ENCODE peak calls at places on chromosomes 12 and 14, in ten cellular contexts. X is heart right ventricle, V is small intestine, E is thoracic aorta, A is fibroblast of lung, W is ovary, T is HAP-1, O is psoas muscle, G is Caco-2, U is astrocyte. Q is an unnamed sample. For H3K36me3, the result is how much of the 10 kb centered on the place peaks cover.

GRCh38 chr12:3668479-3669165 is 84.3 kb downstream of the CRACR2A start:
- DNase-seq in X (no peak), V (no peak), E (no peak), A (no peak), W (no peak), T (no peak), O (no peak), G (no peak), U (no peak), Q (no peak)

GRCh38 chr12:116582610-116583009 is 23.4 kb downstream of the MAP1LC3B2 start:
- DNase-seq in X (peak), V (no peak), E (no peak), A (peak), W (peak), T (no peak), O (no peak), G (no peak), U (peak), Q (peak)

GRCh38 chr14:105850853-105851581 is 324.6 kb downstream of the TMEM121 start:
- DNase-seq in X (no peak), V (no peak), E (no peak), A (no peak), W (peak), T (no peak), O (no peak), G (no peak), U (no peak), Q (peak)

GRCh38 chr12:102297412-102297811 is 99.8 kb upstream of the PMCH start:
- DNase-seq in X (no peak), V (no peak), E (no peak), A (no peak), W (no peak), T (no peak), O (no peak), G (no peak), U (no peak), Q (no peak)

GRCh38 chr14:98210045-98210678 is 1061.8 kb downstream of the BCL11B start:
- DNase-seq in X (no peak), V (peak), E (no peak), A (no peak), W (no peak), T (no peak), O (no peak), G (no peak), U (no peak), Q (no peak)

GRCh38 chr12:124904306-124905098 is 9.9 kb downstream of the UBC start:
- DNase-seq in X (peak), V (peak), E (peak), A (peak), W (peak), T (peak), O (peak), G (peak), U (peak), Q (peak)

GRCh38 chr12:6361834-6362233 is 13.5 kb downstream of the SCNN1A start:
- DNase-seq in X (peak), V (peak), E (no peak), A (peak), W (no peak), T (no peak), O (no peak), G (no peak), U (no peak), Q (no peak)

GRCh38 chr12:109124878-109125648 is 8.7 kb downstream of the ACACB start:
- DNase-seq in X (no peak), V (no peak), E (no peak), A (no peak), W (no peak), T (no peak), O (no peak), G (no peak), U (no peak), Q (no peak)

GRCh38 chr12:110002691-110003515 is 3.7 kb downstream of the ANKRD13A start:
- DNase-seq in X (no peak), V (no peak), E (no peak), A (peak), W (no peak), T (no peak), O (no peak), G (no peak), U (peak), Q (no peak)

GRCh38 chr12:7241404-7242005 is 52.0 kb downstream of the PEX5 start:
- DNase-seq in X (no peak), V (no peak), E (no peak), A (peak), W (no peak), T (no peak), O (no peak), G (no peak), U (peak), Q (no peak)

GRCh38 chr14:22886500-22887259 is 3.7 kb downstream of the REM2 start:
- DNase-seq in X (peak), V (peak), E (peak), A (peak), W (peak), T (no peak), O (peak), G (peak), U (peak), Q (peak)

GRCh38 chr12:112381421-112381897 is 772 bp downstream of the HECTD4 start:
- DNase-seq in X (peak), V (peak), E (no peak), A (no peak), W (peak), T (peak), O (peak), G (no peak), U (no peak), Q (no peak)

GRCh38 chr12:106971065-106971464 is 15.4 kb downstream of the TMEM263 start:
- DNase-seq in X (no peak), V (no peak), E (no peak), A (no peak), W (no peak), T (no peak), O (no peak), G (no peak), U (no peak), Q (no peak)

GRCh38 chr12:47797432-47797831 is 22.3 kb downstream of the HDAC7 start:
- DNase-seq in X (no peak), V (no peak), E (no peak), A (no peak), W (no peak), T (peak), O (no peak), G (peak), U (no peak), Q (no peak)

GRCh38 chr12:5012337-5012736 is 31.3 kb upstream of the KCNA5 start:
- DNase-seq in X (peak), V (no peak), E (no peak), A (no peak), W (no peak), T (no peak), O (peak), G (no peak), U (no peak), Q (no peak)

GRCh38 chr12:103960567-103961227 is 5.0 kb upstream of the TDG start:
- DNase-seq in X (no peak), V (no peak), E (no peak), A (no peak), W (no peak), T (no peak), O (no peak), G (no peak), U (no peak), Q (no peak)

GRCh38 chr14:68686724-68687123 is 106.1 kb downstream of the ZFP36L1 start:
- DNase-seq in X (no peak), V (no peak), E (no peak), A (no peak), W (no peak), T (no peak), O (no peak), G (no peak), U (no peak), Q (no peak)

GRCh38 chr12:5499566-5500325 is 67.8 kb downstream of the NTF3 start:
- DNase-seq in X (no peak), V (peak), E (no peak), A (peak), W (no peak), T (no peak), O (no peak), G (no peak), U (peak), Q (no peak)

GRCh38 chr14:33692762-33693161 is 258.1 kb downstream of the EGLN3 start:
- DNase-seq in X (no peak), V (no peak), E (no peak), A (peak), W (no peak), T (no peak), O (no peak), G (no peak), U (peak), Q (no peak)

DNA sequence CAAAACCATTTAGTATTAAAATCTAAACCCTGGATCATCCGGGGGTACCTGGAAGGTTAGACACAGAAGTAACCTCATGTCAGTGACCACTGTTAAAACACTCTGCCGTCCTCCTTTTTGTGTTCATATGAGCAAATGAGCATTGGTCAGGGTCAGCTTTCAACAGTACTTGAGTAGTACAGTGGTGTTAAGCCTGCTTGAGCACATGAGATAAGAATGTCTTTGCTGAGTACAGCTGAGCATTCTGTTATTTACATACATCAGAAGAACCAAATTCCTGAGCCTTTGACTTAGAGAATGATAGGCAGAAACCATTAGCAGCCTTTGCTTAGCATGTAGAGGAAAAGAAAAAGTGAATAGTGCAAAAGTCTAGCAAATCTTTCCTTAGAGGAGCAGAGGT is 38.6 kb upstream of the LRTM2 start:
- DNase-seq in X (no peak), V (no peak), E (no peak), A (peak), W (no peak), T (no peak), O (no peak), G (peak), U (peak), Q (no peak)
- H3K36me3 ChIP-seq in X (half or more), V (under half), E (under half), A (under half), W (under half), T (under half), O (under half), G (under half), U (under half), Q (under half)

GRCh38 chr12:123254853-123255446 is 16.7 kb downstream of the CDK2AP1 start:
- DNase-seq in X (no peak), V (no peak), E (no peak), A (no peak), W (no peak), T (no peak), O (no peak), G (no peak), U (no peak), Q (no peak)
- H3K36me3 ChIP-seq in X (half or more), V (under half), E (under half), A (under half), W (under half), T (half or more), O (under half), G (under half), U (under half), Q (under half)

GRCh38 chr12:71546322-71546861 is 106.8 kb downstream of the LGR5 start:
- DNase-seq in X (no peak), V (no peak), E (no peak), A (no peak), W (no peak), T (no peak), O (no peak), G (no peak), U (no peak), Q (no peak)
- H3K36me3 ChIP-seq in X (under half), V (under half), E (under half), A (under half), W (under half), T (under half), O (under half), G (under half), U (under half), Q (under half)

DNA sequence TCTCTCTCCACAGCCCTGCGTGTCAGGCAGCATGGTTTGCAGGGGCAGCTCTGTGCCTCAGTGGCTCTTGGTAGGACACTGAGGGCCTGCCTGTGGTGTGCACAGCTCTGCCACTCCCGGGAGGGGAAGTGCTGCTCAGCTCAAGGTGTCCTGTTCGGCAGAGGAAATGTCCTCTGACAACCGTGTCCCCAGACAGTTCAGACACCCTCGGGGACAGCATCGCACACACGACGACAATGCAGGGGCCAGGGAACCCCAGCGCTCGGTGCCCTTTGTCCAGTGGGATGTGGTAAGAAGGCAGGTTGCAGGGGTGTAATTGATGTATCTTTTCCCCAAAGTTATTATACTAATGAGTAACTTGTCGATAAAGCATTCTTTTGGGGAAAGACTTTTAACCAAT is 14.2 kb downstream of the ANKLE2 start:
- DNase-seq in X (peak), V (no peak), E (no peak), A (no peak), W (no peak), T (no peak), O (no peak), G (no peak), U (no peak), Q (no peak)
- H3K36me3 ChIP-seq in X (half or more), V (under half), E (half or more), A (under half), W (under half), T (half or more), O (under half), G (under half), U (half or more), Q (under half)

GRCh38 chr14:90750191-90750590 is 66.0 kb downstream of the TTC7B start:
- DNase-seq in X (no peak), V (no peak), E (no peak), A (no peak), W (no peak), T (no peak), O (no peak), G (no peak), U (no peak), Q (no peak)
- H3K36me3 ChIP-seq in X (under half), V (under half), E (under half), A (under half), W (under half), T (under half), O (under half), G (under half), U (under half), Q (under half)

Q was measured in testis.